ENCODE peak calls at places on chromosomes 2 and 18, in four cellular contexts. D, Y, G and M are unnamed samples. For H3K4me1, the result is how much of the 10 kb centered on the place peaks cover.

GRCh38 chr2:151824886-151825285 is 3.3 kb downstream of the ARL5A start:
- DNase-seq in D (no peak), Y (no peak), G (no peak), M (no peak)

GRCh38 chr2:150261691-150262090 is 225.8 kb downstream of the RND3 start:
- DNase-seq in Y (no peak), D (no peak), G (no peak), M (no peak)

GRCh38 chr2:74235041-74235440 is 36.6 kb downstream of the MTHFD2 start:
- DNase-seq in Y (no peak), G (no peak), D (no peak), M (no peak)

GRCh38 chr2:147327636-147328035 is 517.2 kb upstream of the ACVR2A start:
- DNase-seq in G (no peak), D (no peak), Y (no peak), M (no peak)

GRCh38 chr2:9673914-9674481 is 43.2 kb upstream of the YWHAQ start:
- DNase-seq in D (no peak), G (no peak), Y (no peak), M (no peak)

GRCh38 chr2:237057893-237058300 is 27.8 kb upstream of the COPS8 start:
- DNase-seq in G (peak), D (no peak), Y (no peak), M (no peak)

GRCh38 chr2:28334527-28334891 is 58.1 kb upstream of the FOSL2 start:
- DNase-seq in G (no peak), Y (no peak), D (no peak), M (no peak)

GRCh38 chr2:240782886-240783818 is 36.9 kb downstream of the KIF1A start:
- DNase-seq in G (no peak), Y (no peak), D (no peak), M (no peak)

GRCh38 chr2:160695402-160696060 is 201.9 kb upstream of the RBMS1 start:
- DNase-seq in D (no peak), G (no peak), Y (peak), M (no peak)

GRCh38 chr2:40558772-40559171 is 106.9 kb upstream of the SLC8A1 start:
- DNase-seq in Y (no peak), D (no peak), G (no peak), M (no peak)

GRCh38 chr2:69830045-69830905 is 815 bp downstream of the GMCL1 start:
- DNase-seq in Y (peak), D (peak), G (peak), M (peak)

GRCh38 chr18:39946623-39947061 is 2008.4 kb upstream of the PIK3C3 start:
- DNase-seq in Y (peak), G (no peak), D (peak), M (peak)

GRCh38 chr2:190720276-190720675 is 71.4 kb downstream of the NAB1 start:
- DNase-seq in Y (no peak), G (no peak), D (no peak), M (no peak)

GRCh38 chr2:173754169-173754568 is 211.0 kb downstream of the SP3 start:
- DNase-seq in Y (no peak), D (no peak), G (no peak), M (no peak)

GRCh38 chr2:156333274-156333950 is 891 bp upstream of the NR4A2 start:
- DNase-seq in D (no peak), G (no peak), Y (no peak), M (peak)

GRCh38 chr2:11799826-11800225 is 53.4 kb downstream of the LPIN1 start:
- DNase-seq in Y (no peak), D (no peak), G (no peak), M (no peak)
- TF ChIP-seq CTCF in Y (no peak), D (no peak), G (no peak), M (no peak)

GRCh38 chr18:57792741-57793629 is 10.1 kb downstream of the ATP8B1 start:
- DNase-seq in G (no peak), D (no peak), Y (no peak), M (no peak)

GRCh38 chr18:57793630-57793986 is 9.5 kb downstream of the ATP8B1 start:
- DNase-seq in D (no peak), G (no peak), Y (no peak), M (no peak)

GRCh38 chr18:57790316-57790715 is 12.8 kb downstream of the ATP8B1 start:
- DNase-seq in D (no peak), G (no peak), Y (no peak), M (no peak)

GRCh38 chr18:57791192-57791591 is 11.9 kb downstream of the ATP8B1 start:
- DNase-seq in Y (no peak), G (no peak), D (no peak), M (no peak)

GRCh38 chr18:57791911-57792310 is 11.2 kb downstream of the ATP8B1 start:
- DNase-seq in G (no peak), D (no peak), Y (no peak), M (no peak)
- H3K4me1 ChIP-seq in G (under half), D (under half), Y (under half), M (half or more)

GRCh38 chr2:129925381-129925780 is 54.1 kb upstream of the RAB6C start:
- DNase-seq in D (no peak), Y (no peak), G (no peak), M (no peak)
- TF ChIP-seq CTCF in D (no peak), Y (no peak), G (no peak), M (no peak)

GRCh38 chr18:58315739-58316215 is 271.8 kb downstream of the NEDD4L start:
- DNase-seq in G (no peak), Y (no peak), D (no peak), M (no peak)
- H3K4me1 ChIP-seq in G (under half), Y (under half), D (under half), M (under half)

GRCh38 chr2:208392300-208392699 is 14.3 kb upstream of the PTH2R start:
- DNase-seq in G (no peak), D (no peak), Y (no peak), M (no peak)
- TF ChIP-seq CTCF in G (peak), D (no peak), Y (no peak), M (no peak)

GRCh38 chr18:73249030-73249429 is 381.2 kb upstream of the NETO1 start:
- DNase-seq in D (no peak), Y (no peak), G (no peak), M (no peak)
- H3K4me1 ChIP-seq in D (under half), Y (under half), G (under half), M (under half)

DNA sequence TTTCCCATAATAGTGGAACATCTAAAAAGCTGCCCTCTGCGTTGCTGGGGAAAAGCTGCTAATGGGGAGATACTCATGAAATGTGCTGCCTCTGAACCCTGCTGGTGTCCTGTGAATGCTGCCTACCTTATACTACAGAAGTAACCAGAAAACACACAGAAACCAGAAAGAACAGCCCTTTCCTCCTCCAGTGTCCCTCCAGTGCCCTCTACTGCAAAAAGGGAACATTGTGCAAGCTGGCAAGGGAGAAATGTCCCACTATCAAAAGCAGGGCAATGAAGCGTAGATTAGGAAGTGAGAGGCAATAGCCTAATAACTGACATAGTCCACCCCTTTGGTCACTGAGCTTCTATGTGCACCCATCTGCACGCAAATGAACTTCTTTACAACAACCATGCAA is 162.7 kb upstream of the ETAA1 start:
- DNase-seq in G (no peak), Y (no peak), D (peak), M (no peak)
- TF ChIP-seq CTCF in G (no peak), Y (peak), D (peak), M (no peak)

DNA sequence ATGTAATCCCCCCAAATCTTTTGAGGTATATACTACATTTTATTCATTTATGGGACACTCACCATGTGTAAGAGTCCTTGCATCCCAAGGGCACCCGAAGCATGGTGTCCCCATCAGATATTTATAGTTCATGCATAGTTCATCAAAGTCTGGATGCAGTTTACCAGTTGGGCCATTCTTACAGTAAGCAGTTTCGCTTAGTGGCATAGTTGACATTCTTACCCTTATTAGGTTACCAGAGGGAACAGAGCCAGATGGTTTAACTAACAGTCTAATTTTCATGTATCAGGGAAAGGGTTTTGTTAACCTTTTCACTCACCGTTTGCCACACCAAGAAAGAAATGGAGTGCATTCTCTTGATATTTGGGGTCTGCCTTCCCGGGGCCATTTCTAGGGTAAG is 7.1 kb downstream of the ZNF407 start:
- DNase-seq in Y (no peak), G (no peak), D (no peak), M (no peak)
- H3K4me1 ChIP-seq in Y (under half), G (under half), D (under half), M (under half)

GRCh38 chr2:102588213-102588939 is 31.0 kb upstream of the SLC9A2 start:
- DNase-seq in G (no peak), D (no peak), Y (no peak), M (no peak)

GRCh38 chr2:102582845-102583244 is 36.5 kb upstream of the SLC9A2 start:
- DNase-seq in D (no peak), G (no peak), Y (no peak), M (no peak)

GRCh38 chr2:102589444-102589843 is 29.9 kb upstream of the SLC9A2 start:
- DNase-seq in Y (no peak), D (no peak), G (no peak), M (no peak)

GRCh38 chr2:102581911-102582310 is 37.4 kb upstream of the SLC9A2 start:
- DNase-seq in G (no peak), Y (no peak), D (no peak), M (no peak)

DNA sequence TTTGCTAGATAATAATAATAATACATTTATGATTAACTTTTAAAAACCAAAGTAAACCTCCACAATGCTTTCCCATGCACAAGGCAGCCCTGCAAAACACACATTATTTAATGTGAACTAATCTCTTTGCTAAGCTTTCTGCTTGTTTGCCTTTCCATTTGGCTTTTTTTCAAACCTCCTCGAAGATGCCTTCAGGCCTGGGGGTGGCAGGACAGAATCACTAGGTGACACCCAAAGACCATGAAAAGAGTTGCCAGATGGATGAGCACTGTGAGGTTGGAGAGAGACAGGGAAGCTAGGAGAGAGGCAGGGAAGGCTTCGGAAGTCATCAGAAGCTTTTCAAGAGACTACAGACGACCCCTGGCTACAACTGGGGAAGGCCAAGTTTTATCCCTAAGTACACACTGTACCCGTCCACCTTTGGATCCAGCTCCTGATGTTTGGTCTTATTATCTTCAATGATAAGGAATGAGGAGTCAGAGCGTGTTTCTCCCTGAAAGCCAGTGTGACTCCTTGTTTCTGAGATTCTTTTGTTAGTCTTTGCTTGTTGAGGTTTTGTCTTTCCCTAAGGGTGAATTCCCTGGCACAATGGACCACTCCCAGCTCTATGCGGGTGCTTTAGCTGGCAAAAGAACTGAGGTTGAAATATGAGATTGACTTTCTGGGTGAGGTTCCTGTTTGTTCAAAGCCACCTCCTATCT is 33.5 kb upstream of the SLC9A2 start:
- DNase-seq in G (no peak), D (peak), Y (peak), M (no peak)
- TF ChIP-seq CTCF in G (no peak), D (peak), Y (no peak), M (no peak)